ENCODE peak calls at places on chromosome 15, in six cellular contexts. One of them, this sample, is unnamed.
A peak's percentile ranks its signal among the peaks of the same experiment; 100 is the strongest.

GRCh38 chr15:39283531-39283930 is 297.3 kb upstream of the THBS1 start:
- DNase-seq in T-helper 17 cell: no peak
- DNase-seq in T-helper 9 cell: no peak
- DNase-seq in stimulated activated CD4-positive, alpha-beta T cell treated with anti-CD3 and anti-CD28 coated beads, Interleukin-12 subunit alpha, Interleukin-12 subunit beta, amount 100 ng/mL, for 4 hours: no peak
- DNase-seq in adrenal gland: no peak
- DNase-seq in stimulated activated naive CD4-positive, alpha-beta T cell: no peak
- DNase-seq in this sample: no peak

GRCh38 chr15:66729339-66729951 is 27.4 kb downstream of the SMAD6 start:
- DNase-seq in T-helper 17 cell: no peak
- DNase-seq in T-helper 9 cell: no peak
- DNase-seq in stimulated activated CD4-positive, alpha-beta T cell treated with anti-CD3 and anti-CD28 coated beads, Interleukin-12 subunit alpha, Interleukin-12 subunit beta, amount 100 ng/mL, for 4 hours: no peak
- DNase-seq in adrenal gland: no peak
- DNase-seq in stimulated activated naive CD4-positive, alpha-beta T cell: no peak
- DNase-seq in this sample: no peak

GRCh38 chr15:51879555-51879954 is 50.1 kb downstream of the TMOD3 start:
- DNase-seq in T-helper 17 cell: no peak
- DNase-seq in T-helper 9 cell: no peak
- DNase-seq in stimulated activated CD4-positive, alpha-beta T cell treated with anti-CD3 and anti-CD28 coated beads, Interleukin-12 subunit alpha, Interleukin-12 subunit beta, amount 100 ng/mL, for 4 hours: no peak
- DNase-seq in adrenal gland: no peak
- DNase-seq in stimulated activated naive CD4-positive, alpha-beta T cell: no peak
- DNase-seq in this sample: no peak

GRCh38 chr15:88066758-88067157 is 189.8 kb downstream of the NTRK3 start:
- DNase-seq in T-helper 17 cell: no peak
- DNase-seq in T-helper 9 cell: no peak
- DNase-seq in stimulated activated CD4-positive, alpha-beta T cell treated with anti-CD3 and anti-CD28 coated beads, Interleukin-12 subunit alpha, Interleukin-12 subunit beta, amount 100 ng/mL, for 4 hours: no peak
- DNase-seq in adrenal gland: no peak
- DNase-seq in stimulated activated naive CD4-positive, alpha-beta T cell: no peak
- DNase-seq in this sample: no peak

GRCh38 chr15:39471791-39472190 is 109.1 kb upstream of the THBS1 start:
- DNase-seq in T-helper 17 cell: no peak
- DNase-seq in T-helper 9 cell: no peak
- DNase-seq in stimulated activated CD4-positive, alpha-beta T cell treated with anti-CD3 and anti-CD28 coated beads, Interleukin-12 subunit alpha, Interleukin-12 subunit beta, amount 100 ng/mL, for 4 hours: no peak
- DNase-seq in adrenal gland: no peak
- DNase-seq in stimulated activated naive CD4-positive, alpha-beta T cell: no peak
- DNase-seq in this sample: no peak

GRCh38 chr15:64703632-64703959 is 71.8 kb downstream of the RBPMS2 start:
- DNase-seq in T-helper 17 cell: no peak
- DNase-seq in T-helper 9 cell: no peak
- DNase-seq in stimulated activated CD4-positive, alpha-beta T cell treated with anti-CD3 and anti-CD28 coated beads, Interleukin-12 subunit alpha, Interleukin-12 subunit beta, amount 100 ng/mL, for 4 hours: no peak
- DNase-seq in adrenal gland: peak; percentile 72
- DNase-seq in stimulated activated naive CD4-positive, alpha-beta T cell: no peak
- DNase-seq in this sample: no peak

GRCh38 chr15:35545316-35545824 is 595 bp downstream of the DPH6 start:
- DNase-seq in T-helper 17 cell: no peak
- DNase-seq in T-helper 9 cell: no peak
- DNase-seq in stimulated activated CD4-positive, alpha-beta T cell treated with anti-CD3 and anti-CD28 coated beads, Interleukin-12 subunit alpha, Interleukin-12 subunit beta, amount 100 ng/mL, for 4 hours: peak; percentile 27
- DNase-seq in adrenal gland: peak; percentile 76
- DNase-seq in stimulated activated naive CD4-positive, alpha-beta T cell: no peak
- DNase-seq in this sample: no peak

GRCh38 chr15:67149859-67150824 is 84.7 kb downstream of the SMAD3 start:
- DNase-seq in T-helper 17 cell: peak; percentile 27
- DNase-seq in T-helper 9 cell: peak; percentile 15
- DNase-seq in stimulated activated CD4-positive, alpha-beta T cell treated with anti-CD3 and anti-CD28 coated beads, Interleukin-12 subunit alpha, Interleukin-12 subunit beta, amount 100 ng/mL, for 4 hours: peak; percentile 26
- DNase-seq in adrenal gland: peak; percentile 73
- DNase-seq in stimulated activated naive CD4-positive, alpha-beta T cell: no peak
- DNase-seq in this sample: no peak

GRCh38 chr15:55198706-55199105 is 2.0 kb upstream of the RSL24D1 start:
- DNase-seq in T-helper 17 cell: no peak
- DNase-seq in T-helper 9 cell: no peak
- DNase-seq in stimulated activated CD4-positive, alpha-beta T cell treated with anti-CD3 and anti-CD28 coated beads, Interleukin-12 subunit alpha, Interleukin-12 subunit beta, amount 100 ng/mL, for 4 hours: no peak
- DNase-seq in adrenal gland: no peak
- DNase-seq in stimulated activated naive CD4-positive, alpha-beta T cell: no peak
- DNase-seq in this sample: no peak

GRCh38 chr15:42401544-42402478 is 42.5 kb downstream of the CAPN3 start:
- DNase-seq in T-helper 17 cell: no peak
- DNase-seq in T-helper 9 cell: no peak
- DNase-seq in stimulated activated CD4-positive, alpha-beta T cell treated with anti-CD3 and anti-CD28 coated beads, Interleukin-12 subunit alpha, Interleukin-12 subunit beta, amount 100 ng/mL, for 4 hours: no peak
- DNase-seq in adrenal gland: peak; percentile 39
- DNase-seq in stimulated activated naive CD4-positive, alpha-beta T cell: no peak
- DNase-seq in this sample: no peak

GRCh38 chr15:70955151-70955550 is 62.5 kb downstream of the LRRC49 start:
- DNase-seq in T-helper 17 cell: no peak
- DNase-seq in T-helper 9 cell: no peak
- DNase-seq in stimulated activated CD4-positive, alpha-beta T cell treated with anti-CD3 and anti-CD28 coated beads, Interleukin-12 subunit alpha, Interleukin-12 subunit beta, amount 100 ng/mL, for 4 hours: no peak
- DNase-seq in adrenal gland: no peak
- DNase-seq in stimulated activated naive CD4-positive, alpha-beta T cell: no peak
- DNase-seq in this sample: no peak

GRCh38 chr15:55993804-55994539 is 560 bp upstream of the NEDD4 start:
- DNase-seq in T-helper 17 cell: no peak
- DNase-seq in T-helper 9 cell: no peak
- DNase-seq in stimulated activated CD4-positive, alpha-beta T cell treated with anti-CD3 and anti-CD28 coated beads, Interleukin-12 subunit alpha, Interleukin-12 subunit beta, amount 100 ng/mL, for 4 hours: no peak
- DNase-seq in adrenal gland: peak; percentile 74
- DNase-seq in stimulated activated naive CD4-positive, alpha-beta T cell: no peak
- DNase-seq in this sample: no peak

GRCh38 chr15:65055201-65055870 is 10.1 kb downstream of the SLC51B start:
- DNase-seq in T-helper 17 cell: no peak
- DNase-seq in T-helper 9 cell: no peak
- DNase-seq in stimulated activated CD4-positive, alpha-beta T cell treated with anti-CD3 and anti-CD28 coated beads, Interleukin-12 subunit alpha, Interleukin-12 subunit beta, amount 100 ng/mL, for 4 hours: no peak
- DNase-seq in adrenal gland: no peak
- DNase-seq in stimulated activated naive CD4-positive, alpha-beta T cell: no peak
- DNase-seq in this sample: no peak

GRCh38 chr15:71385026-71385425 is 269.8 kb downstream of the THSD4 start:
- DNase-seq in T-helper 17 cell: no peak
- DNase-seq in T-helper 9 cell: no peak
- DNase-seq in stimulated activated CD4-positive, alpha-beta T cell treated with anti-CD3 and anti-CD28 coated beads, Interleukin-12 subunit alpha, Interleukin-12 subunit beta, amount 100 ng/mL, for 4 hours: no peak
- DNase-seq in adrenal gland: no peak
- DNase-seq in stimulated activated naive CD4-positive, alpha-beta T cell: no peak
- DNase-seq in this sample: no peak

GRCh38 chr15:70597056-70597603 is 166.2 kb downstream of the UACA start:
- DNase-seq in T-helper 17 cell: no peak
- DNase-seq in T-helper 9 cell: no peak
- DNase-seq in stimulated activated CD4-positive, alpha-beta T cell treated with anti-CD3 and anti-CD28 coated beads, Interleukin-12 subunit alpha, Interleukin-12 subunit beta, amount 100 ng/mL, for 4 hours: no peak
- DNase-seq in adrenal gland: peak; percentile 50
- DNase-seq in stimulated activated naive CD4-positive, alpha-beta T cell: no peak
- DNase-seq in this sample: no peak

GRCh38 chr15:36844453-36845094 is 255.8 kb downstream of the MEIS2 start:
- DNase-seq in T-helper 17 cell: no peak
- DNase-seq in T-helper 9 cell: no peak
- DNase-seq in stimulated activated CD4-positive, alpha-beta T cell treated with anti-CD3 and anti-CD28 coated beads, Interleukin-12 subunit alpha, Interleukin-12 subunit beta, amount 100 ng/mL, for 4 hours: no peak
- DNase-seq in adrenal gland: no peak
- DNase-seq in stimulated activated naive CD4-positive, alpha-beta T cell: no peak
- DNase-seq in this sample: no peak

GRCh38 chr15:77187751-77188464 is 117.0 kb upstream of the TSPAN3 start:
- DNase-seq in T-helper 17 cell: no peak
- DNase-seq in T-helper 9 cell: no peak
- DNase-seq in stimulated activated CD4-positive, alpha-beta T cell treated with anti-CD3 and anti-CD28 coated beads, Interleukin-12 subunit alpha, Interleukin-12 subunit beta, amount 100 ng/mL, for 4 hours: no peak
- DNase-seq in adrenal gland: peak; percentile 76
- DNase-seq in stimulated activated naive CD4-positive, alpha-beta T cell: no peak
- DNase-seq in this sample: peak; percentile 19

GRCh38 chr15:40314723-40315276 is 7.1 kb upstream of the PLCB2 start:
- DNase-seq in T-helper 17 cell: no peak
- DNase-seq in T-helper 9 cell: no peak
- DNase-seq in stimulated activated CD4-positive, alpha-beta T cell treated with anti-CD3 and anti-CD28 coated beads, Interleukin-12 subunit alpha, Interleukin-12 subunit beta, amount 100 ng/mL, for 4 hours: no peak
- DNase-seq in adrenal gland: no peak
- DNase-seq in stimulated activated naive CD4-positive, alpha-beta T cell: no peak
- DNase-seq in this sample: no peak

GRCh38 chr15:78056714-78057269 is 20.7 kb downstream of the TBC1D2B start:
- DNase-seq in T-helper 17 cell: peak; percentile 7
- DNase-seq in T-helper 9 cell: no peak
- DNase-seq in stimulated activated CD4-positive, alpha-beta T cell treated with anti-CD3 and anti-CD28 coated beads, Interleukin-12 subunit alpha, Interleukin-12 subunit beta, amount 100 ng/mL, for 4 hours: no peak
- DNase-seq in adrenal gland: peak; percentile 73
- DNase-seq in stimulated activated naive CD4-positive, alpha-beta T cell: no peak
- DNase-seq in this sample: no peak

GRCh38 chr15:30001592-30001991 is 81.2 kb upstream of the GOLGA8J start:
- DNase-seq in T-helper 17 cell: no peak
- DNase-seq in T-helper 9 cell: no peak
- DNase-seq in stimulated activated CD4-positive, alpha-beta T cell treated with anti-CD3 and anti-CD28 coated beads, Interleukin-12 subunit alpha, Interleukin-12 subunit beta, amount 100 ng/mL, for 4 hours: no peak
- DNase-seq in adrenal gland: no peak
- DNase-seq in stimulated activated naive CD4-positive, alpha-beta T cell: no peak
- DNase-seq in this sample: no peak

GRCh38 chr15:91816942-91817341 is 36.6 kb upstream of the SLCO3A1 start:
- DNase-seq in T-helper 17 cell: no peak
- DNase-seq in T-helper 9 cell: no peak
- DNase-seq in stimulated activated CD4-positive, alpha-beta T cell treated with anti-CD3 and anti-CD28 coated beads, Interleukin-12 subunit alpha, Interleukin-12 subunit beta, amount 100 ng/mL, for 4 hours: no peak
- DNase-seq in adrenal gland: no peak
- DNase-seq in stimulated activated naive CD4-positive, alpha-beta T cell: no peak
- DNase-seq in this sample: no peak

GRCh38 chr15:44340410-44340809 is 51.9 kb downstream of the GOLM2 start:
- DNase-seq in T-helper 17 cell: no peak
- DNase-seq in T-helper 9 cell: no peak
- DNase-seq in stimulated activated CD4-positive, alpha-beta T cell treated with anti-CD3 and anti-CD28 coated beads, Interleukin-12 subunit alpha, Interleukin-12 subunit beta, amount 100 ng/mL, for 4 hours: no peak
- DNase-seq in adrenal gland: no peak
- DNase-seq in stimulated activated naive CD4-positive, alpha-beta T cell: no peak
- DNase-seq in this sample: no peak

GRCh38 chr15:43253431-43254403 is 13.0 kb downstream of the TGM5 start:
- DNase-seq in T-helper 17 cell: no peak
- DNase-seq in T-helper 9 cell: peak; percentile 26
- DNase-seq in stimulated activated CD4-positive, alpha-beta T cell treated with anti-CD3 and anti-CD28 coated beads, Interleukin-12 subunit alpha, Interleukin-12 subunit beta, amount 100 ng/mL, for 4 hours: no peak
- DNase-seq in adrenal gland: no peak
- DNase-seq in stimulated activated naive CD4-positive, alpha-beta T cell: no peak
- DNase-seq in this sample: no peak

GRCh38 chr15:70424937-70425411 is 327.3 kb upstream of the TLE3 start:
- DNase-seq in T-helper 17 cell: no peak
- DNase-seq in T-helper 9 cell: no peak
- DNase-seq in stimulated activated CD4-positive, alpha-beta T cell treated with anti-CD3 and anti-CD28 coated beads, Interleukin-12 subunit alpha, Interleukin-12 subunit beta, amount 100 ng/mL, for 4 hours: no peak
- DNase-seq in adrenal gland: no peak
- DNase-seq in stimulated activated naive CD4-positive, alpha-beta T cell: no peak
- DNase-seq in this sample: no peak

GRCh38 chr15:51202783-51203182 is 108.1 kb upstream of the TNFAIP8L3 start:
- DNase-seq in T-helper 17 cell: no peak
- DNase-seq in T-helper 9 cell: no peak
- DNase-seq in stimulated activated CD4-positive, alpha-beta T cell treated with anti-CD3 and anti-CD28 coated beads, Interleukin-12 subunit alpha, Interleukin-12 subunit beta, amount 100 ng/mL, for 4 hours: no peak
- DNase-seq in adrenal gland: no peak
- DNase-seq in stimulated activated naive CD4-positive, alpha-beta T cell: no peak
- DNase-seq in this sample: no peak

GRCh38 chr15:70617911-70618287 is 145.5 kb downstream of the UACA start:
- DNase-seq in T-helper 17 cell: no peak
- DNase-seq in T-helper 9 cell: no peak
- DNase-seq in stimulated activated CD4-positive, alpha-beta T cell treated with anti-CD3 and anti-CD28 coated beads, Interleukin-12 subunit alpha, Interleukin-12 subunit beta, amount 100 ng/mL, for 4 hours: no peak
- DNase-seq in adrenal gland: no peak
- DNase-seq in stimulated activated naive CD4-positive, alpha-beta T cell: no peak
- DNase-seq in this sample: no peak

GRCh38 chr15:69748700-69749099 is 296.1 kb downstream of the RPLP1 start:
- DNase-seq in T-helper 17 cell: no peak
- DNase-seq in T-helper 9 cell: no peak
- DNase-seq in stimulated activated CD4-positive, alpha-beta T cell treated with anti-CD3 and anti-CD28 coated beads, Interleukin-12 subunit alpha, Interleukin-12 subunit beta, amount 100 ng/mL, for 4 hours: no peak
- DNase-seq in adrenal gland: no peak
- DNase-seq in stimulated activated naive CD4-positive, alpha-beta T cell: no peak
- DNase-seq in this sample: no peak

GRCh38 chr15:91407237-91407889 is 307.3 kb downstream of the SV2B start:
- DNase-seq in T-helper 17 cell: no peak
- DNase-seq in T-helper 9 cell: no peak
- DNase-seq in stimulated activated CD4-positive, alpha-beta T cell treated with anti-CD3 and anti-CD28 coated beads, Interleukin-12 subunit alpha, Interleukin-12 subunit beta, amount 100 ng/mL, for 4 hours: no peak
- DNase-seq in adrenal gland: peak; percentile 56
- DNase-seq in stimulated activated naive CD4-positive, alpha-beta T cell: peak; percentile 1
- DNase-seq in this sample: peak; percentile 12

GRCh38 chr15:77982127-77982490 is 95.4 kb downstream of the TBC1D2B start:
- DNase-seq in T-helper 17 cell: no peak
- DNase-seq in T-helper 9 cell: no peak
- DNase-seq in stimulated activated CD4-positive, alpha-beta T cell treated with anti-CD3 and anti-CD28 coated beads, Interleukin-12 subunit alpha, Interleukin-12 subunit beta, amount 100 ng/mL, for 4 hours: no peak
- DNase-seq in adrenal gland: peak; percentile 30
- DNase-seq in stimulated activated naive CD4-positive, alpha-beta T cell: no peak
- DNase-seq in this sample: no peak

This sample was measured in naive thymus-derived CD4-positive, alpha-beta T cell.